ENCODE peak calls at places on chromosomes 1 and 21, in four cellular contexts. J is tibial nerve; T is activated CD8-positive, alpha-beta T cell treated with anti-CD3 and anti-CD28 coated beads for 36 hours; B is brain microvascular endothelial cell. O is an unnamed sample.

GRCh38 chr21:41559658-41560599 is 52.0 kb upstream of the TMPRSS2 start:
- DNase-seq in B (peak; percentile 7), T (peak; percentile 29), J (no peak), O (no peak)

GRCh38 chr1:52264530-52265115 is 101.4 kb downstream of the CC2D1B start:
- DNase-seq in B (no peak), J (no peak), T (no peak), O (no peak)

GRCh38 chr1:59574085-59574484 is 240.7 kb upstream of the HOOK1 start:
- DNase-seq in J (no peak), T (no peak), B (peak; percentile 77), O (no peak)

GRCh38 chr1:12434686-12435085 is 183.3 kb downstream of the DHRS3 start:
- DNase-seq in B (no peak), T (no peak), J (no peak), O (no peak)

GRCh38 chr1:159854693-159855192 is 7.7 kb downstream of the VSIG8 start:
- DNase-seq in J (peak; percentile 74), T (peak; percentile 83), B (peak; percentile 71), O (peak; percentile 56)

GRCh38 chr1:169102567-169102966 is 3.9 kb upstream of the ATP1B1 start:
- DNase-seq in T (no peak), J (no peak), B (peak; percentile 75), O (no peak)

GRCh38 chr1:183278736-183279591 is 92.9 kb downstream of the LAMC2 start:
- DNase-seq in B (peak; percentile 60), J (no peak), T (no peak), O (no peak)

GRCh38 chr1:58739851-58740466 is 40.1 kb upstream of the MYSM1 start:
- DNase-seq in T (peak; percentile 26), J (no peak), B (peak; percentile 36), O (peak; percentile 70)

GRCh38 chr1:247415423-247416361 is at the start of gene NLRP3:
- DNase-seq in B (peak; percentile 14), J (no peak), T (peak; percentile 66), O (no peak)

GRCh38 chr1:235253219-235253640 is 74.7 kb downstream of the ARID4B start:
- DNase-seq in J (no peak), B (peak; percentile 67), T (peak; percentile 74), O (peak; percentile 34)

GRCh38 chr1:246114369-246114768 is 392.7 kb downstream of the SMYD3 start:
- DNase-seq in B (no peak), J (no peak), T (no peak), O (no peak)

GRCh38 chr1:225691377-225691776 is 38.5 kb upstream of the ENAH start:
- DNase-seq in B (peak; percentile 51), J (no peak), T (no peak), O (no peak)

GRCh38 chr1:18390953-18391352 is 89.8 kb upstream of the KLHDC7A start:
- DNase-seq in J (no peak), T (no peak), B (no peak), O (no peak)

GRCh38 chr1:70573317-70573843 is 162.3 kb downstream of the CTH start:
- DNase-seq in B (no peak), J (no peak), T (no peak), O (no peak)

GRCh38 chr21:27268290-27268689 is 301.4 kb upstream of the ADAMTS5 start:
- DNase-seq in J (no peak), B (peak; percentile 33), T (no peak), O (no peak)

GRCh38 chr1:226132731-226133503 is 53.6 kb downstream of the ACBD3 start:
- DNase-seq in T (no peak), J (no peak), B (no peak), O (no peak)

GRCh38 chr1:162873671-162874666 is 13.0 kb upstream of the CCDC190 start:
- DNase-seq in T (no peak), B (peak; percentile 76), J (no peak), O (no peak)

GRCh38 chr1:91997607-91998195 is 32.1 kb upstream of the EPHX4 start:
- DNase-seq in T (peak; percentile 57), J (no peak), B (peak; percentile 50), O (peak; percentile 32)

GRCh38 chr1:43270421-43271095 is 775 bp downstream of the TMEM125 start:
- DNase-seq in B (no peak), J (no peak), T (peak; percentile 51), O (peak; percentile 35)

GRCh38 chr1:239421810-239422209 is 35.4 kb downstream of the CHRM3 start:
- DNase-seq in T (no peak), J (no peak), B (no peak), O (no peak)

GRCh38 chr1:244356371-244356770 is 95.3 kb downstream of the ADSS2 start:
- DNase-seq in B (no peak), J (no peak), T (no peak), O (no peak)

GRCh38 chr1:235613617-235614016 is 36.0 kb downstream of the GNG4 start:
- DNase-seq in B (no peak), J (no peak), T (no peak), O (no peak)

GRCh38 chr1:7749126-7749525 is 22.0 kb upstream of the VAMP3 start:
- DNase-seq in B (no peak), T (no peak), J (no peak), O (no peak)

GRCh38 chr1:32702599-32703478 is at the start of gene SYNC:
- DNase-seq in T (peak; percentile 33), B (peak; percentile 40), J (peak; percentile 53), O (peak; percentile 51)

GRCh38 chr1:55815745-55816455 is 600.7 kb upstream of the USP24 start:
- DNase-seq in T (no peak), B (no peak), J (no peak), O (no peak)

GRCh38 chr1:173048629-173049326 is 2.0 kb downstream of the TNFSF18 start:
- DNase-seq in B (no peak), T (no peak), J (no peak), O (no peak)

GRCh38 chr1:230542681-230543080 is 99.6 kb upstream of the COG2 start:
- DNase-seq in T (no peak), J (no peak), B (no peak), O (no peak)

GRCh38 chr21:32348604-32349332 is 44.0 kb downstream of the URB1 start:
- DNase-seq in B (no peak), T (no peak), J (no peak), O (no peak)

GRCh38 chr1:227316941-227317540 is 1.3 kb downstream of the CDC42BPA start:
- DNase-seq in B (peak; percentile 22), T (no peak), J (no peak), O (no peak)

GRCh38 chr1:227318852-227319607 is 738 bp upstream of the CDC42BPA start:
- DNase-seq in B (peak; percentile 30), J (no peak), T (no peak), O (no peak)

GRCh38 chr1:227318003-227318851 is at the start of gene CDC42BPA:
- DNase-seq in T (peak; percentile 46), J (peak; percentile 52), B (peak; percentile 85), O (peak; percentile 51)

GRCh38 chr1:227316456-227316855 is 1.8 kb downstream of the CDC42BPA start:
- DNase-seq in B (no peak), T (no peak), J (no peak), O (no peak)

DNA sequence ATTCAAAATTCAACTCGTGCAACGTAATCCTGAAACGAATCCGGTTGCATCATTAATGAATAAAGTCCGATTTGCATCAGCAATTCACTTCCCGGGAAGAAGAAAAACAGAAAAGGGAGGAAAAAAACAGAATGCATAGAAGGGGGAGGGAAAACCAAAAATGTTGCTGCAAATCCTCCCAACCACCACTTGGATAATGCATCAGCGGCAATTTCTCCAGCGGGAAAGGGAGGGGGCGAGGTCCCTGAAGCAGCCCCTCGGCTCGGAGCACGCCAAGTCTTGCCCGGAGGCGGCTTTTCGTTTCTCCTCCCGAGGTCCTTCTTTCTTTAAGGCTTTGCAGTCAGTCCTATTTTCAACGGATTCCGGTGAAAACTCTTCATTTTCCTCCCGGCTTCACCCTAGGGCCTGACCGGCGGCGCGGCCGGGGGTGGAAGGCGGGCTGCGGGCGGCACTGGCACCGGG is 720 bp downstream of the CDC42BPA start:
- DNase-seq in B (peak; percentile 52), J (no peak), T (peak; percentile 3), O (peak; percentile 25)
- TF ChIP-seq CTCF in B (peak; percentile 42), J (peak; percentile 45), T (no peak), O (no peak)

DNA sequence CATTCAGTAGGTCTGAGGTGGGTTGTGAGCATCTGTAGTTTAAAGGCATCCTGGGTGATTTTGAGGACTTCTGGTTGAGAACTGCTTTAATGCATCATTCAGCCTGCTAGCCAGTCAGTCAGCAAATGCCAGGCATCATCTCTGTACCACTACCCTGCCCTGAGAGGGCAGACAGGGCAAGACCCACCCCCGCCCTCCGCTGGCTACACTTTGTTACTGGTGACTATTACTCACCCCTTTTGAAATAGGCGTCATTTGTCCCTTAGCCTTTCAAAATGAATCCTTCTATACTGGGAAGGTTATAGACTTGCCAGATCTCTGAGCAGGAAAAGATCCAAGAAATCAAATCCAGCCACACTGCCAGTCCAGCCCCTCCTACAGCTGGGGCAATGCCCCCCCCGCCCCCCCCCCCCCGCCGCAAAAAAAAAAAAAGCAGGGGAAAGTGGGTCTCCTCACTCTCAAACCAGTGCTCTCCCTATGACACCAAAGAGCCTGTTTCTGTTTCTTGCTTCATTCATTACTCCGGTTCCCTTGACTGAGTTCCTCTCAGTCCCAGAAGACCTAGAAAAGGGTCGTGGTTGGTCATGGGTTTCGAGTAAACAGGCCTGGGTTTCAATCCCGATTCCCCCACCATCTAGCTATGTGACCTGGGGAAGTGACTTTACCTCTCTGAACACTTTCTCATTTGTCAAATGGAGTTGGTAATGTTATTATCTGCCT is 4.4 kb downstream of the SELENON start:
- DNase-seq in T (peak; percentile 67), B (no peak), J (no peak), O (peak; percentile 59)
- TF ChIP-seq CTCF in T (no peak), B (no peak), J (no peak), O (no peak)

DNA sequence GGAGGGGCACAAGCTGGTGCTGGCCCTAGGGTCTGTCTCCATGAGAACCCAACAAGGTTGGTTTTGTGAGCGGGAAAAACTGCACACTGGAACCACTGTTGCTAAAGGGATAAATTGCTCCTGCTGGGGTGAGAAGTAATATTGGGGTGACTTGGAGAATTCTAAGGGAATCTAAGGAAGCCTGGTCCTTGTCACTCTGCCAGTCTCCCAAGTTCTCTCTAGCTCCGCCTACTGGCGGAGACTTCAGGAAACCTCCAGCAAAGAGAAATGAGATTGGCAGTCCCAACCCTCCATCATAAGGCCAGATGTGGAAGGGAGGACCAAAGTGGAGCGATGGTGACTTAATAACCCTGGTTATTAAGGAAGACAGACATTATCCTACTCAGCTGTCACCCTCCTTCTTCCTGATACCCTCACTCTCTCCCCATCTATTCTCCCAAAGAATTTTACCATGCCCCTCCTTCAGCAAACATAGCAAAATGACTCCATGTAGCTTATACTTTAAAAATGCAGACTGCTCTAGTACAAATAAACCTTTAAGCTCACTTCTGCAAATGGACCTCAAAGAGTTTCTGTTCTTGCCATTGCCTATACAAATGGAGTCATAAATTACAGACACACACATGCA is 2.7 kb downstream of the LCE1F start:
- DNase-seq in B (no peak), T (peak; percentile 3), J (no peak), O (no peak)
- TF ChIP-seq CTCF in B (peak; percentile 33), T (no peak), J (no peak), O (peak; percentile 32)

DNA sequence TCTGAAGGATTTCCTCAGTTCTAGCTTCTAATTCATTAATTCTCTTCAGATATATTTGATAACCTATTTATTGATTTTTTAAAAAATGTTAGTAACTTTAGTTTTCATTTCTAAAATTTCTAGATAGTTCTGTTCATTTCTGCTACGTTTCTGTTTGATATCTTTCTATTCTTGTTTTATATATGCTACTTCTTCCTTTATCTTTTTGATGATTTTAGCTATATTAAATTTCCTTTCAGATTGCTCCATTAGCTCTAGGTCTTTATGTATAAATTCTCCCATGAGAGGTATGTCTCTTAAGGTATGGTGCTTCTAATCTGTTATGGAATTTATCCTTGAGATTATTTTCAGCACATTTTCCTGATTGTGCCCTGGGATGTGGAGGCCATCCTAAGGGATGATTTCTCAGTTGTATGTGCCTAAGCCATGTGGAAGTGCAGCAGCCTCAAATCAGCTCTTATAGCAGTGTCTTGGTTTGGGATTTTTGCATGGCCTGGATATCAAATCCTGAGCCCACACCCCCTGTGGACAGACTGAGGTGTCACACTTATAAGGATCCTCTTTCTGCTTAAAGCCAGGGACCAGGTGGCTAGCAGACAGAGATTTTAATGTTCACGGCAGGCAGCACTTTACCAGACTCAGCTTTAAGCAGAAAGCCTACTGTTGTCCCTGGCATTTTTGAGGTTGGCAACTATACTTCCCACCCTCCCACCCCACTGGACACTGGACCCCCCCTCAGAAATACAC is 6.2 kb upstream of the KCNQ4 start:
- DNase-seq in B (no peak), T (no peak), J (no peak), O (no peak)
- TF ChIP-seq CTCF in B (peak; percentile 2), T (no peak), J (no peak), O (no peak)

O was measured in GM10248.